ENCODE peak calls at places on chromosomes 3 and 15, in nine cellular contexts. R, G, V, A, Z, P, X, Q and E are unnamed samples.

GRCh38 chr3:50885070-50885469 is 210.3 kb downstream of the DOCK3 start:
- DNase-seq in A (no peak), G (no peak), R (no peak), Q (no peak), Z (no peak), X (no peak), P (no peak), V (no peak), E (no peak)

GRCh38 chr3:134404366-134404885 is 30.2 kb upstream of the AMOTL2 start:
- DNase-seq in V (no peak), Q (no peak), X (no peak), R (no peak), G (no peak), Z (no peak), P (no peak), A (no peak), E (no peak)

GRCh38 chr15:36887214-36888017 is 212.9 kb downstream of the MEIS2 start:
- DNase-seq in G (no peak), P (no peak), Z (peak), R (no peak), A (no peak), V (no peak), X (no peak), Q (no peak), E (no peak)

GRCh38 chr15:70083946-70084345 is 13.8 kb downstream of the TLE3 start:
- DNase-seq in V (no peak), A (no peak), Z (no peak), R (no peak), Q (no peak), P (no peak), G (no peak), X (no peak), E (no peak)

GRCh38 chr15:39598186-39598850 is 17.4 kb downstream of the THBS1 start:
- DNase-seq in V (no peak), Z (no peak), R (no peak), A (peak), Q (no peak), G (no peak), P (no peak), X (peak), E (no peak)

GRCh38 chr3:46668116-46668515 is 25.4 kb downstream of the ALS2CL start:
- DNase-seq in X (no peak), A (no peak), Q (no peak), Z (peak), R (no peak), G (peak), V (peak), P (no peak), E (peak)

GRCh38 chr15:31091531-31091930 is 10.0 kb downstream of the TRPM1 start:
- DNase-seq in P (peak), X (no peak), R (no peak), Q (no peak), G (no peak), V (no peak), A (peak), Z (no peak), E (no peak)

GRCh38 chr15:70879386-70879785 is 12.8 kb downstream of the THAP10 start:
- DNase-seq in X (peak), P (no peak), V (no peak), G (no peak), Q (no peak), Z (no peak), R (peak), A (no peak), E (no peak)

GRCh38 chr3:188914556-188914955 is 257.2 kb upstream of the TPRG1 start:
- DNase-seq in Q (no peak), V (no peak), P (no peak), G (no peak), X (peak), R (no peak), Z (no peak), A (no peak), E (no peak)

GRCh38 chr15:33547876-33548275 is 237.1 kb downstream of the RYR3 start:
- DNase-seq in P (peak), X (peak), R (peak), Q (no peak), G (peak), A (no peak), V (peak), Z (peak), E (no peak)

GRCh38 chr3:105866656-105867653 is 1.9 kb downstream of the CBLB start:
- DNase-seq in G (no peak), V (no peak), R (no peak), A (no peak), X (peak), Q (no peak), P (no peak), Z (no peak), E (no peak)

GRCh38 chr15:81809543-81809942 is 236.3 kb downstream of the MEX3B start:
- DNase-seq in A (no peak), G (no peak), R (no peak), P (no peak), Q (no peak), X (peak), Z (no peak), V (no peak), E (no peak)

GRCh38 chr3:100097919-100098896 is 16.1 kb downstream of the FILIP1L start:
- DNase-seq in A (no peak), R (no peak), P (no peak), X (no peak), G (no peak), Z (no peak), Q (no peak), V (no peak), E (no peak)

GRCh38 chr3:131083190-131083863 is 56.6 kb downstream of the NEK11 start:
- DNase-seq in P (peak), Z (no peak), A (no peak), Q (no peak), X (no peak), R (no peak), V (no peak), G (no peak), E (no peak)

GRCh38 chr15:73081321-73081958 is 29.2 kb downstream of the NEO1 start:
- DNase-seq in Z (no peak), X (peak), V (no peak), P (peak), G (no peak), R (peak), Q (no peak), A (peak), E (no peak)

GRCh38 chr3:190119734-190120133 is 963 bp downstream of the P3H2 start:
- DNase-seq in R (no peak), Q (no peak), A (no peak), G (no peak), Z (no peak), X (no peak), P (no peak), V (no peak), E (no peak)

GRCh38 chr3:11145888-11146287 is 8.4 kb upstream of the HRH1 start:
- DNase-seq in V (peak), Z (no peak), A (peak), R (peak), Q (no peak), X (peak), G (no peak), P (peak), E (no peak)

GRCh38 chr3:157128771-157129671 is 30.9 kb downstream of the CCNL1 start:
- DNase-seq in Z (no peak), V (no peak), R (no peak), Q (peak), X (peak), A (no peak), G (peak), P (no peak), E (no peak)

GRCh38 chr3:54628888-54629368 is 298.9 kb downstream of the LRTM1 start:
- DNase-seq in A (no peak), Z (no peak), G (no peak), R (no peak), P (no peak), X (no peak), Q (no peak), V (no peak), E (no peak)

GRCh38 chr15:99613887-99614642 is 48.3 kb downstream of the MEF2A start:
- DNase-seq in A (peak), G (peak), P (no peak), Q (no peak), V (no peak), Z (no peak), X (no peak), R (no peak), E (no peak)

GRCh38 chr3:194537732-194538247 is 51.0 kb upstream of the ATP13A3 start:
- DNase-seq in G (no peak), P (peak), R (no peak), V (peak), Q (no peak), A (no peak), Z (no peak), X (peak), E (no peak)

GRCh38 chr3:73192036-73192738 is 130.7 kb downstream of the EBLN2 start:
- DNase-seq in A (no peak), P (no peak), Q (no peak), G (no peak), R (no peak), Z (no peak), V (no peak), X (no peak), E (no peak)

GRCh38 chr3:168073842-168074311 is 21.8 kb downstream of the GOLIM4 start:
- DNase-seq in P (no peak), R (no peak), G (no peak), V (no peak), A (no peak), Q (no peak), X (no peak), Z (no peak), E (no peak)

GRCh38 chr3:151308089-151308488 is 8.5 kb downstream of the GPR87 start:
- DNase-seq in R (no peak), Z (no peak), A (no peak), G (no peak), P (no peak), V (no peak), Q (no peak), X (no peak), E (no peak)

GRCh38 chr3:10205461-10206165 is 40.9 kb downstream of the IRAK2 start:
- DNase-seq in G (no peak), X (peak), V (peak), P (peak), Z (no peak), R (no peak), A (no peak), Q (no peak), E (no peak)

GRCh38 chr3:11655188-11655928 is 11.6 kb upstream of the VGLL4 start:
- DNase-seq in A (no peak), Q (no peak), P (no peak), X (peak), Z (no peak), V (no peak), G (no peak), R (no peak), E (no peak)

GRCh38 chr15:85297537-85297936 is 82.9 kb upstream of the AKAP13 start:
- DNase-seq in Z (no peak), P (no peak), Q (no peak), G (no peak), V (no peak), X (no peak), R (no peak), A (no peak), E (no peak)

GRCh38 chr15:74050835-74051234 is 31.5 kb downstream of the GOLGA6A start:
- DNase-seq in P (no peak), V (no peak), Z (no peak), X (no peak), Q (no peak), A (no peak), G (no peak), R (no peak), E (no peak)

GRCh38 chr15:45662375-45662774 is 27.5 kb downstream of the SQOR start:
- DNase-seq in X (no peak), R (no peak), P (no peak), G (no peak), V (no peak), A (no peak), Q (no peak), Z (no peak), E (no peak)

GRCh38 chr15:48244923-48245322 is 38.8 kb downstream of the SLC12A1 start:
- DNase-seq in Q (no peak), X (no peak), A (no peak), R (no peak), V (no peak), G (no peak), Z (no peak), P (no peak), E (no peak)

GRCh38 chr3:32451049-32451659 is 51.5 kb downstream of the CMTM6 start:
- DNase-seq in X (no peak), R (no peak), Z (no peak), G (no peak), P (no peak), A (no peak), V (peak), Q (no peak), E (no peak)

GRCh38 chr3:138862531-138862923 is 27.8 kb upstream of the PIK3CB start:
- DNase-seq in Q (no peak), X (peak), A (no peak), Z (no peak), P (no peak), G (no peak), V (no peak), R (no peak), E (no peak)

GRCh38 chr3:14148041-14148985 is 23.5 kb downstream of the TMEM43 start:
- DNase-seq in Q (no peak), Z (no peak), G (no peak), R (no peak), X (no peak), P (no peak), A (no peak), V (no peak), E (no peak)

GRCh38 chr15:90581771-90582471 is 52.2 kb downstream of the CRTC3 start:
- DNase-seq in R (no peak), G (no peak), X (no peak), Z (no peak), Q (peak), P (no peak), A (no peak), V (no peak), E (no peak)

GRCh38 chr3:175149675-175150074 is 290.5 kb downstream of the NAALADL2 start:
- DNase-seq in G (peak), X (no peak), Q (no peak), P (no peak), Z (peak), R (no peak), V (no peak), A (no peak), E (no peak)

GRCh38 chr15:65289261-65289854 is 2.7 kb upstream of the PARP16 start:
- DNase-seq in Z (no peak), R (no peak), V (no peak), A (no peak), P (no peak), G (no peak), Q (no peak), X (no peak), E (no peak)

GRCh38 chr15:95840004-95840403 is 490.5 kb upstream of the NR2F2 start:
- DNase-seq in P (no peak), V (peak), X (no peak), R (peak), A (peak), Z (no peak), Q (no peak), G (no peak), E (no peak)

GRCh38 chr15:27683126-27683525 is 416.0 kb downstream of the OCA2 start:
- DNase-seq in G (no peak), V (no peak), X (no peak), P (no peak), R (no peak), Q (no peak), A (no peak), Z (no peak), E (no peak)

GRCh38 chr3:191094057-191094456 is 105.0 kb upstream of the OSTN start:
- DNase-seq in G (no peak), R (peak), Q (no peak), X (no peak), A (peak), Z (no peak), P (no peak), V (no peak), E (no peak)

GRCh38 chr15:50138391-50138790 is 19.4 kb upstream of the ATP8B4 start:
- DNase-seq in Z (no peak), P (no peak), Q (no peak), V (no peak), X (no peak), A (no peak), G (no peak), R (no peak), E (no peak)
- TF ChIP-seq CTCF in Z (peak), P (no peak), Q (no peak), V (no peak), X (no peak), A (peak), G (no peak), R (peak), E (no peak)

GRCh38 chr15:75921732-75922703 is 18.3 kb downstream of the FBXO22 start:
- DNase-seq in V (peak), A (peak), R (no peak), P (peak), Q (no peak), Z (no peak), G (no peak), X (peak), E (no peak)
- TF ChIP-seq CTCF in V (no peak), A (peak), R (peak), P (peak), Q (peak), Z (peak), G (peak), X (peak), E (no peak)

GRCh38 chr3:169342652-169343051 is 320.9 kb downstream of the MECOM start:
- DNase-seq in R (no peak), Q (no peak), G (no peak), Z (no peak), A (no peak), P (no peak), V (no peak), X (no peak), E (no peak)
- TF ChIP-seq CTCF in R (no peak), Q (no peak), G (no peak), Z (no peak), A (no peak), P (no peak), V (no peak), X (no peak), E (no peak)

GRCh38 chr3:116341381-116341780 is 103.9 kb downstream of the LSAMP start:
- DNase-seq in P (no peak), Z (no peak), G (no peak), V (no peak), A (no peak), X (no peak), Q (no peak), R (no peak), E (no peak)

GRCh38 chr3:116338713-116339112 is 106.6 kb downstream of the LSAMP start:
- DNase-seq in P (no peak), V (no peak), G (no peak), Q (no peak), R (no peak), Z (no peak), X (no peak), A (no peak), E (no peak)

GRCh38 chr3:116339441-116340028 is 105.8 kb downstream of the LSAMP start:
- DNase-seq in Q (no peak), G (no peak), R (peak), P (peak), X (no peak), V (no peak), Z (no peak), A (no peak), E (no peak)

GRCh38 chr3:116340680-116341216 is 104.5 kb downstream of the LSAMP start:
- DNase-seq in P (no peak), Q (no peak), Z (no peak), A (no peak), X (no peak), R (no peak), G (no peak), V (no peak), E (no peak)

GRCh38 chr3:116337229-116337628 is 108.1 kb downstream of the LSAMP start:
- DNase-seq in R (no peak), G (no peak), Q (no peak), P (no peak), Z (no peak), V (no peak), A (no peak), X (no peak), E (no peak)
- TF ChIP-seq CTCF in R (peak), G (no peak), Q (no peak), P (peak), Z (no peak), V (no peak), A (no peak), X (no peak), E (no peak)

DNA sequence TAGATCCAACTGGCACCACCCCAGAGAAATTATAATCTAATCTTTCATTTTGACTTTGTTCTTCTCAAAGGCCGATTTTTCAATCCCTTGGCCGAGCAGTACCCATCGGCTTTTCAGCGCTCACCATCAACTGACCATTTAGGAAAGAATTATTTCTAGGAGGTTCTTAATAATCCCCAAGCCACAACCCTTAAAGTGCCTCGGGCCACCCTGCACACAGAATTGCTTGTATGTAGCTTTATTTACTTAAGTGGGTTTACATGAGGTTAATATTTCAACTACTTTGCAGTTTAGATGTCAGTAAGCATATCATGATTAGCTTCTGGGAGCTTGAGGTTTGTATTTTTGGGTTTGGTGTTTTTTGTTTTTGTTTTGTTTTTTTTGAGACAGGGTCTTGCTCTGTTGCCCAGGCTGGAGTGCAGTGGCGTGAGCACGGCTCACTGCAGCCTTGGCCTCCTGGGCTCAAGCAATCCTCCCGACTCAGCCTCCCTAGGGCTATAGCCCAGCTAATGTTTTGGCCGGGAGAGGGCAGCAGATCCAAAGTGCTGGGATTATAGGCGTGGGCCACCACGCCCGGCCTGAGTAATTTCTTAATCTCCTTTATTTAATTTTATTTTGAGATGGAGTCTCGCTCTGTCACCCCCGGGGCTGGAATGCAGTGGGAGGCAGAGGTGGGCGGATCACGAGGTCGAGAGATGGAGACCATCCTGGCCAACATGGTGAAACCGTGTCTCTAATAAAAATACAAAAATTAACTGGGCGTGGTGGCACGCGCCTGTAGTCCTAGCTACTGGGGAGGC is 801 bp upstream of the CDAN1 start:
- DNase-seq in Q (no peak), X (no peak), V (no peak), R (no peak), G (no peak), P (no peak), A (no peak), Z (no peak), E (no peak)
- TF ChIP-seq CTCF in Q (no peak), X (no peak), V (no peak), R (no peak), G (no peak), P (no peak), A (peak), Z (no peak), E (no peak)

DNA sequence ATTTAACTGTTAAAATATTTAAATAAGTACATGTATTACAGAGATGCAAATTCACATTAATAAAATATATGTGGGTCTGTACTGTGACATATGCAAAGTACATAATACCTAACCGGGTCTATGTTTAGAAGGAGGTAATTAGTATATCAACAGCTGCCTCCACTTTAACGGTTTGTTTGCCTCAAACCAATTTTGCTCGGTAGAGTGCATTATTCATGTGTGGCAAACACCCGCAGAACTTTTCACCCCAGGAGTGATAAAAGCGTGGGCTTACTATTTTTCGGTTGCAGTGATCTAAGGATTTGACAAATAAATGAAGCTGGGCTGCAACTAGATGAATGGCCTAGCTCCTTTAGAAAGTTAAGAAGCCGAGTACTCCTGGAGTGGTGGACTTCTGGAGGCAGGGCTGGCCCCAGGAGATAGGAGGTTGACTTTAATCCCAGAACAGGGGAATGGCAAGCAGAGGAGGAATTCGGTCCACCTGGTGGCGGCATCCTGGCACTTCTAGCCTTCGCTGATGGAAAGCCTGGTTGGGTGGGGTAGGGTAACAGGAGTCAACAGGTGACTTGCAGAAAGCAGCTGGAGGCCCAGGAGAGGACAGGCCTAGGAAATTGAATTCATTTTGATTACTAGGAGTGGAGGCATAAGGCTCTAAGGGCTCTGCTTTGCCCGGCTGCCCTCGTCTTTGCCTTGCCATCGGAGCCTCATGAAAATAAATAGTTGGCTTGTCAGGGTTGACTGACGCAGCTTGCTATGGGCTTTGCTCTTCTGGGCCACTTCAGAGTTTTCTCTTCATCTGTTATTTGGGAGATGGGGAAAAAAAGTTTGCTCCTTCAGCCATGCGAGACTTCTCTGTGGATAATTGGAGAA is 2.4 kb downstream of the SLCO3A1 start:
- DNase-seq in Q (no peak), X (no peak), V (no peak), G (peak), P (no peak), A (no peak), Z (no peak), R (no peak), E (no peak)
- TF ChIP-seq CTCF in Q (no peak), X (no peak), V (no peak), G (peak), P (no peak), A (peak), Z (no peak), R (peak), E (no peak)

GRCh38 chr3:66372681-66373350 is 128.0 kb downstream of the LRIG1 start:
- DNase-seq in A (no peak), Z (no peak), V (no peak), R (no peak), P (no peak), Q (peak), X (peak), G (no peak), E (no peak)
- TF ChIP-seq CTCF in A (peak), Z (no peak), V (no peak), R (peak), P (peak), Q (peak), X (no peak), G (no peak), E (no peak)